ENCODE peak calls at places on chromosomes 3 and 15, in four cellular contexts. L is neural progenitor cell, N is endothelial cell of umbilical vein, V is mammary epithelial cell. E is an unnamed sample.
A peak's percentile ranks its signal among the peaks of the same experiment; 100 is the strongest.

GRCh38 chr3:50606596-50606995 is 5.0 kb downstream of the CISH start:
- DNase-seq in V (no peak), N (no peak), L (no peak), E (peak; percentile 34)

GRCh38 chr3:133926736-133927542 is 31.3 kb upstream of the RAB6B start:
- DNase-seq in N (peak; percentile 20), L (peak; percentile 54), V (no peak), E (peak; percentile 79)

GRCh38 chr3:51796859-51797258 is 17.8 kb upstream of the IQCF6 start:
- DNase-seq in L (no peak), V (peak; percentile 30), N (no peak), E (no peak)

GRCh38 chr3:155185623-155186022 is 105.5 kb downstream of the MME start:
- DNase-seq in V (peak; percentile 27), N (no peak), L (no peak), E (peak; percentile 50)

GRCh38 chr3:31553258-31553657 is 20.5 kb downstream of the STT3B start:
- DNase-seq in L (no peak), N (no peak), V (no peak), E (no peak)

GRCh38 chr15:94287794-94288246 is 56.5 kb downstream of the MCTP2 start:
- DNase-seq in L (no peak), N (no peak), V (no peak), E (no peak)

GRCh38 chr15:98565566-98565965 is 82.8 kb upstream of the IGF1R start:
- DNase-seq in V (no peak), L (no peak), N (no peak), E (no peak)

GRCh38 chr3:168322941-168323340 is 227.2 kb upstream of the GOLIM4 start:
- DNase-seq in L (no peak), N (no peak), V (no peak), E (no peak)

GRCh38 chr15:28936081-28936480 is 50.3 kb downstream of the APBA2 start:
- DNase-seq in L (no peak), N (no peak), V (no peak), E (no peak)

GRCh38 chr15:38868326-38869114 is 303.9 kb upstream of the RASGRP1 start:
- DNase-seq in N (peak; percentile 73), V (peak; percentile 93), L (no peak), E (no peak)

GRCh38 chr3:150965436-150965835 is 7.1 kb downstream of the CLRN1 start:
- DNase-seq in V (no peak), L (no peak), N (no peak), E (no peak)

GRCh38 chr15:32659340-32659831 is 17.9 kb downstream of the SCG5 start:
- DNase-seq in V (peak; percentile 88), N (peak; percentile 75), L (no peak), E (peak; percentile 93)

GRCh38 chr3:170357920-170358854 is 672 bp downstream of the SKIL start:
- DNase-seq in N (peak; percentile 77), V (peak; percentile 46), L (peak; percentile 75), E (peak; percentile 79)

GRCh38 chr3:55203006-55203405 is 275.1 kb upstream of the LRTM1 start:
- DNase-seq in N (no peak), V (no peak), L (no peak), E (no peak)

GRCh38 chr3:4866841-4867240 is 112.4 kb upstream of the BHLHE40 start:
- DNase-seq in L (no peak), V (peak; percentile 55), N (peak; percentile 82), E (no peak)

GRCh38 chr15:44569316-44569715 is 32.4 kb downstream of the EIF3J start:
- DNase-seq in V (no peak), N (no peak), L (no peak), E (no peak)

GRCh38 chr3:130894130-130894872 is 417 bp downstream of the ATP2C1 start:
- DNase-seq in L (peak; percentile 79), V (no peak), N (no peak), E (peak; percentile 85)

GRCh38 chr15:80031841-80032240 is 27.6 kb upstream of the ZFAND6 start:
- DNase-seq in L (no peak), N (no peak), V (peak; percentile 30), E (no peak)

GRCh38 chr3:42600958-42601675 is 631 bp downstream of the NKTR start:
- DNase-seq in V (peak; percentile 81), L (peak; percentile 89), N (peak; percentile 68), E (peak; percentile 90)

GRCh38 chr3:50950591-50950990 is 275.9 kb downstream of the DOCK3 start:
- DNase-seq in N (no peak), V (no peak), L (no peak), E (no peak)

GRCh38 chr3:190000861-190001196 is 119.9 kb downstream of the P3H2 start:
- DNase-seq in N (no peak), L (no peak), V (no peak), E (no peak)

GRCh38 chr3:189999718-190000117 is 121.0 kb downstream of the P3H2 start:
- DNase-seq in N (no peak), V (no peak), L (no peak), E (no peak)

GRCh38 chr3:190001426-190001825 is 119.3 kb downstream of the P3H2 start:
- DNase-seq in V (no peak), N (no peak), L (peak; percentile 15), E (no peak)

GRCh38 chr3:190003730-190004129 is 117.0 kb downstream of the P3H2 start:
- DNase-seq in N (peak; percentile 86), V (peak; percentile 64), L (no peak), E (peak; percentile 80)

GRCh38 chr3:190000187-190000860 is 120.4 kb downstream of the P3H2 start:
- DNase-seq in L (no peak), N (no peak), V (no peak), E (no peak)
- H3K4me2 ChIP-seq in L (peak overlapping the region; percentile 43), N (no peak overlapping the region), V (no peak overlapping the region), E (peak overlapping the region; percentile 39)

DNA sequence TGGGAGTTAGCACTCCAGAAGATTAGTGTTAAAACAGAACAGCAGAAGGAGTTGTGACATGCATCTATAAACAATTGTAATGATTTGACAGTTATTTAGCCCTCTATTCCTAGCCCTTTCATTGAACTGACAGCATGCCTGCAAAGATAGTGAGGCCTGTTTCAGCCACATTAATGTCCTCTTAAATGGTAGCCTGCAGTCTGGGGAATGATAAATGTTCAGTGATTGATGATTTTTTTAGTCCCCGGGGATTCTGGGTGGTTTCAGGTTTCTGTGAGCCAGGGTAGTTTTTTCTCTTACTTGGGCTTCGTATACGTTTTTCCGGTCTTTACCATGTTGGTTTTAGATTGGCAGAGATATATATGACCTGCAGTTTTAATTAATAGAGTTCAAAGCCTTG is 172.0 kb downstream of the TCF12 start:
- DNase-seq in L (no peak), V (no peak), N (no peak), E (no peak)
- H3K27ac ChIP-seq in L (no peak overlapping the region), V (no peak overlapping the region), N (no peak overlapping the region), E (no peak overlapping the region)

GRCh38 chr3:29356062-29356461 is 75.2 kb downstream of the RBMS3 start:
- DNase-seq in L (no peak), N (no peak), V (no peak), E (no peak)
- H2AFZ ChIP-seq in L (no peak overlapping the region), N (no peak overlapping the region), V (no peak overlapping the region), E (no peak overlapping the region)

GRCh38 chr3:120496278-120496975 is 45.6 kb upstream of the FSTL1 start:
- DNase-seq in N (peak; percentile 69), V (peak; percentile 82), L (no peak), E (peak; percentile 6)
- H3K4me2 ChIP-seq in N (peak overlapping the region; percentile 63), V (peak overlapping the region; percentile 33), L (no peak overlapping the region), E (peak overlapping the region; percentile 51)

DNA sequence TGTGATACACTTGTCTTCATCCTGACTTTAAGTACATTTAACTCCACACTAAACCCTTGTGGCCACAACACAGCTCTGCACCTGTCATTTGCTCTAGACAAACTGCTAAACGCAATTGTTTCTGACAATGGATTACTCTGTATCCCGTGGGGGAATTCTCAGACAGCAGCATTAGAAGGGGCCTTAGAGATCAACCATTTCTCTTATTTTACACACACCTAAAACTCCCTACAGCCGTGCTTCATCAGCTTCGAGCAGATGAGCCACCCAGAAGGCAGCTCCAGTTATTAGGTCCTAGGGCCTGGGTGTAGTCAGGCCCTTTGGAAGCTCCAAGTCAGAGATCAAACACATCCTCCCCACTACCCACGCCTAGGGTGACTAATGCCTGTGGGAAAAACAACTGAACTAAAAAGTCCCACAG is 1.3 kb upstream of the IL12A start:
- DNase-seq in L (peak; percentile 48), N (no peak), V (peak; percentile 74), E (peak; percentile 68)
- H3K27ac ChIP-seq in L (no peak overlapping the region), N (no peak overlapping the region), V (no peak overlapping the region), E (peak overlapping the region; percentile 43)